ENCODE peak calls at places on chromosome 4, in nine cellular contexts. D is lung; B is CD8-positive, alpha-beta T cell; S is CD8-positive, alpha-beta memory T cell; H is mesenchymal stem cell; K is dorsolateral prefrontal cortex; T is OCI-LY7; O is brain microvascular endothelial cell; L is IMR-90. U is an unnamed sample.
A peak's percentile ranks its signal among the peaks of the same experiment; 100 is the strongest.

GRCh38 chr4:39046243-39046642 is 14.0 kb upstream of the TMEM156 start:
- DNase-seq in D (no peak), B (peak; percentile 21), S (no peak), H (peak; percentile 71), K (no peak), T (no peak), O (peak; percentile 80), L (peak; percentile 54), U (no peak)

GRCh38 chr4:1975391-1975801 is 33.4 kb downstream of the NELFA start:
- DNase-seq in D (peak; percentile 42), B (no peak), S (no peak), H (no peak), K (no peak), T (no peak), O (no peak), L (no peak), U (no peak)

GRCh38 chr4:6474053-6474568 is 1.7 kb upstream of the PPP2R2C start:
- DNase-seq in D (no peak), B (no peak), S (no peak), H (no peak), K (no peak), T (no peak), O (no peak), L (no peak), U (no peak)

GRCh38 chr4:168612435-168613139 is 115.7 kb downstream of the PALLD start:
- DNase-seq in D (no peak), B (no peak), S (no peak), H (peak; percentile 71), K (no peak), T (no peak), O (peak; percentile 57), L (peak; percentile 78), U (no peak)

GRCh38 chr4:89829470-89830138 is 7.4 kb downstream of the SNCA start:
- DNase-seq in D (no peak), B (no peak), S (peak; percentile 61), H (peak; percentile 45), K (peak; percentile 64), T (peak; percentile 35), O (no peak), L (no peak), U (no peak)

GRCh38 chr4:86857341-86858052 is 8.3 kb upstream of the SLC10A6 start:
- DNase-seq in D (no peak), B (no peak), S (no peak), H (no peak), K (no peak), T (no peak), O (no peak), L (no peak), U (no peak)

GRCh38 chr4:82791179-82791578 is 7.4 kb downstream of the SCD5 start:
- DNase-seq in D (no peak), B (no peak), S (no peak), H (no peak), K (no peak), T (no peak), O (no peak), L (no peak), U (no peak)

GRCh38 chr4:180164799-180165198 is 2078.4 kb upstream of the TENM3 start:
- DNase-seq in D (no peak), B (no peak), S (no peak), H (peak; percentile 95), K (no peak), T (no peak), O (no peak), L (peak; percentile 88), U (peak; percentile 73)

GRCh38 chr4:56215138-56215793 is 172.0 kb downstream of the AASDH start:
- DNase-seq in D (no peak), B (no peak), S (no peak), H (no peak), K (no peak), T (no peak), O (no peak), L (no peak), U (peak; percentile 41)

GRCh38 chr4:42152507-42153504 is at the start of gene BEND4:
- DNase-seq in D (no peak), B (no peak), S (no peak), H (no peak), K (no peak), T (peak; percentile 83), O (no peak), L (no peak), U (no peak)

GRCh38 chr4:92305878-92306520 is 2.2 kb downstream of the GRID2 start:
- DNase-seq in D (no peak), B (no peak), S (no peak), H (peak; percentile 6), K (no peak), T (no peak), O (no peak), L (no peak), U (peak; percentile 22)

GRCh38 chr4:109735566-109736454 is 5.9 kb upstream of the PLA2G12A start:
- DNase-seq in D (no peak), B (no peak), S (no peak), H (no peak), K (no peak), T (no peak), O (peak; percentile 29), L (peak; percentile 50), U (peak; percentile 74)

GRCh38 chr4:184293552-184293951 is 75.9 kb upstream of the ENPP6 start:
- DNase-seq in D (peak; percentile 49), B (no peak), S (no peak), H (peak; percentile 40), K (no peak), T (no peak), O (no peak), L (no peak), U (peak; percentile 61)

DNA sequence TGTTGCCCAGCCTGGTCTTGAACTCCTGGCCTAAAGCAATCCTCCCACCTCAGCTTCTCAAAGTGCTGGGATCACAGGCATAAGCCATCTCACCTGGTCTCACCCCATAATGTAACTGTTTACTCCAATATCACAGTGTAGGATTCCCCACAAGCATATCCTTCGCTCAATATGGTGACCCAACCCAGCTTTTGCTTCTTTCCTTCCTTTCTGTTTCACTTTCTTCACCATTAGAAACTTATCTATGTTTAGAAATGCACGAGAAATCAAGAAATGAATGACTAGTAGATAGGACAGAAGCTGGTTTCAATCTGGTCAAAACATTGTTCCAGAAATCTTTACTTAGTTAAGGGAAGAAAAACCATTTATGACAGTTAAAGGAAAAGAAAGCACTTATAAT is 18.9 kb downstream of the TSPAN5 start:
- DNase-seq in D (no peak), B (no peak), S (peak; percentile 30), H (peak; percentile 47), K (no peak), T (no peak), O (no peak), L (peak; percentile 19), U (no peak)
- H3K4me3 ChIP-seq in D (no peak overlapping the region), B (no peak overlapping the region), S (peak overlapping the region; percentile 28), H (no peak overlapping the region), K (no peak overlapping the region), T (no peak overlapping the region), O (no peak overlapping the region), L (no peak overlapping the region), U (no peak overlapping the region)

GRCh38 chr4:104211657-104212056 is 283.0 kb downstream of the CXXC4 start:
- DNase-seq in D (no peak), B (no peak), S (no peak), H (no peak), K (no peak), T (no peak), O (no peak), L (no peak), U (no peak)

GRCh38 chr4:104205116-104205515 is 289.6 kb downstream of the CXXC4 start:
- DNase-seq in D (no peak), B (no peak), S (no peak), H (no peak), K (no peak), T (no peak), O (no peak), L (no peak), U (no peak)

GRCh38 chr4:104210420-104210819 is 284.3 kb downstream of the CXXC4 start:
- DNase-seq in D (no peak), B (no peak), S (no peak), H (no peak), K (no peak), T (no peak), O (no peak), L (no peak), U (no peak)
- H3K27ac ChIP-seq in D (no peak overlapping the region), B (no peak overlapping the region), S (no peak overlapping the region), H (no peak overlapping the region), K (no peak overlapping the region), T (no peak overlapping the region), O (no peak overlapping the region), L (no peak overlapping the region), U (no peak overlapping the region)

DNA sequence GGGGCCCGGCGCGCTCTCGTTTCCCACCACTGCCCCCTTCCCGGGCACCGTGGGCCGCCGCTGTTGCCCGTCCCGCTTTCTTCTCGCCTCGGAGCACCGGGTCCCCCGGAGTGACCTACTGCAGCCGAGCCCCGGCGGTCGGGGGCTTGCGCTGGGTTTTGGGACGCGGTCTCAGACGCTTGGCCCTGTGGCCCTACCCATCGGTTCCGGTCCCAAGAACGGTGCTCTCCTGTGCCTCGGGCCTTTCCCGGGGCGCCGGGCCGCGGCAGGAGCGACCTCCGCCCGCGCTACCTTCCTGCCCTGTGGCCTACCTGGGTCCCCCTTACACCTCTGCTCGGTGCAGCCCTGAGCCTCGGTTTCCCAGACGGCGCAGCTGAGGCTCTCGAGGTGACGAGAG is 21.6 kb upstream of the HMX1 start:
- DNase-seq in D (no peak), B (no peak), S (no peak), H (no peak), K (no peak), T (no peak), O (no peak), L (no peak), U (no peak)
- H3K4me3 ChIP-seq in D (no peak overlapping the region), B (no peak overlapping the region), S (no peak overlapping the region), H (no peak overlapping the region), K (no peak overlapping the region), T (no peak overlapping the region), O (no peak overlapping the region), L (no peak overlapping the region), U (no peak overlapping the region)

GRCh38 chr4:124333466-124333865 is 379.1 kb downstream of the ANKRD50 start:
- DNase-seq in D (no peak), B (no peak), S (no peak), H (no peak), K (no peak), T (no peak), O (no peak), L (no peak), U (no peak)

GRCh38 chr4:124337874-124338273 is 374.7 kb downstream of the ANKRD50 start:
- DNase-seq in D (no peak), B (no peak), S (no peak), H (peak; percentile 47), K (no peak), T (no peak), O (no peak), L (peak; percentile 54), U (no peak)

GRCh38 chr4:124330045-124330444 is 382.5 kb downstream of the ANKRD50 start:
- DNase-seq in D (no peak), B (no peak), S (no peak), H (no peak), K (no peak), T (no peak), O (no peak), L (no peak), U (no peak)

GRCh38 chr4:124329134-124329533 is 383.4 kb downstream of the ANKRD50 start:
- DNase-seq in D (no peak), B (no peak), S (no peak), H (no peak), K (no peak), T (no peak), O (no peak), L (no peak), U (no peak)

DNA sequence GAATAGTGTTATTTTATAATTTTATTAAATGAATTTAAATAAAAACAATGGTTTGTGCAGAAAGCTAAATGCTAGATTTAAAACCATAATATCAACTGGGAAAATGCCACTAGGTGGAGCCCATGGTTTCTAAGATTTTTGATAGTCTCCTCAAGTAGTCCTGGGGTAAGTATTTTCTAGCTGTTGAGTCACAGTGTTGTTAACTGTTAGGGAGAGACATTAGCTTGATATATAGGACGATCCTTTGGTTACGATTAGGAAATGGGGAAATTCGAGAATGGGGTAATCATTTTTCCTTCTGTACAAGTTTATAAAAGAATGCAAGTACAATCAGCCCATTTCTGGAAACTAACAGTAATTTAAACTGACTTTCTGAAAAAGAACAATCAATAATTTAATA is 378.4 kb downstream of the ANKRD50 start:
- DNase-seq in D (peak; percentile 36), B (no peak), S (no peak), H (peak; percentile 93), K (no peak), T (peak; percentile 17), O (peak; percentile 83), L (peak; percentile 89), U (peak; percentile 80)
- H3K27ac ChIP-seq in D (no peak overlapping the region), B (no peak overlapping the region), S (no peak overlapping the region), H (no peak overlapping the region), K (no peak overlapping the region), T (no peak overlapping the region), O (peak overlapping the region; percentile 11), L (no peak overlapping the region), U (no peak overlapping the region)